ENCODE peak calls at places on chromosome 5, in four cellular contexts. One of them, this sample, is unnamed.

GRCh38 chr5:91059409-91059808 is 323.7 kb downstream of the ARRDC3 start:
- DNase-seq in cardiac fibroblast: peak
- DNase-seq in neuronal stem cell: no peak
- DNase-seq in aorta: no peak
- DNase-seq in this sample: no peak

GRCh38 chr5:150619359-150620230 is 20.9 kb upstream of the SYNPO start:
- DNase-seq in cardiac fibroblast: peak
- DNase-seq in neuronal stem cell: no peak
- DNase-seq in aorta: peak
- DNase-seq in this sample: no peak

GRCh38 chr5:7325975-7326911 is 69.7 kb upstream of the ADCY2 start:
- DNase-seq in cardiac fibroblast: no peak
- DNase-seq in neuronal stem cell: no peak
- DNase-seq in aorta: no peak
- DNase-seq in this sample: no peak

GRCh38 chr5:140965905-140966292 is 377 bp upstream of the PCDHAC2 start:
- DNase-seq in cardiac fibroblast: no peak
- DNase-seq in neuronal stem cell: no peak
- DNase-seq in aorta: no peak
- DNase-seq in this sample: no peak

GRCh38 chr5:134143964-134144941 is 29.8 kb downstream of the TCF7 start:
- DNase-seq in cardiac fibroblast: no peak
- DNase-seq in neuronal stem cell: no peak
- DNase-seq in aorta: peak
- DNase-seq in this sample: no peak

GRCh38 chr5:132459983-132460834 is 30.4 kb downstream of the IRF1 start:
- DNase-seq in cardiac fibroblast: no peak
- DNase-seq in neuronal stem cell: no peak
- DNase-seq in aorta: no peak
- DNase-seq in this sample: no peak

GRCh38 chr5:88117546-88117945 is 151.1 kb downstream of the TMEM161B start:
- DNase-seq in cardiac fibroblast: no peak
- DNase-seq in neuronal stem cell: no peak
- DNase-seq in aorta: no peak
- DNase-seq in this sample: no peak

GRCh38 chr5:10157085-10157669 is 92.5 kb downstream of the ATPSCKMT start:
- DNase-seq in cardiac fibroblast: no peak
- DNase-seq in neuronal stem cell: no peak
- DNase-seq in aorta: no peak
- DNase-seq in this sample: no peak

GRCh38 chr5:133227897-133228296 is 176.1 kb downstream of the HSPA4 start:
- DNase-seq in cardiac fibroblast: no peak
- DNase-seq in neuronal stem cell: no peak
- DNase-seq in aorta: no peak
- DNase-seq in this sample: no peak

GRCh38 chr5:135061001-135061400 is 27.0 kb upstream of the PITX1 start:
- DNase-seq in cardiac fibroblast: no peak
- DNase-seq in neuronal stem cell: no peak
- DNase-seq in aorta: peak
- DNase-seq in this sample: no peak

GRCh38 chr5:176530983-176531901 is 6.0 kb downstream of the RNF44 start:
- DNase-seq in cardiac fibroblast: no peak
- DNase-seq in neuronal stem cell: no peak
- DNase-seq in aorta: peak
- DNase-seq in this sample: no peak

GRCh38 chr5:138065102-138065501 is 18.7 kb upstream of the WNT8A start:
- DNase-seq in cardiac fibroblast: no peak
- DNase-seq in neuronal stem cell: no peak
- DNase-seq in aorta: no peak
- DNase-seq in this sample: no peak

GRCh38 chr5:135019314-135019713 is 14.7 kb downstream of the PITX1 start:
- DNase-seq in cardiac fibroblast: no peak
- DNase-seq in neuronal stem cell: no peak
- DNase-seq in aorta: no peak
- DNase-seq in this sample: no peak

GRCh38 chr5:142726188-142726731 is 40.4 kb upstream of the FGF1 start:
- DNase-seq in cardiac fibroblast: peak
- DNase-seq in neuronal stem cell: no peak
- DNase-seq in aorta: no peak
- DNase-seq in this sample: no peak

GRCh38 chr5:132905938-132906337 is 32.5 kb downstream of the LEAP2 start:
- DNase-seq in cardiac fibroblast: peak
- DNase-seq in neuronal stem cell: no peak
- DNase-seq in aorta: no peak
- DNase-seq in this sample: peak

GRCh38 chr5:114314061-114314460 is 47.8 kb upstream of the KCNN2 start:
- DNase-seq in cardiac fibroblast: no peak
- DNase-seq in neuronal stem cell: no peak
- DNase-seq in aorta: no peak
- DNase-seq in this sample: no peak

GRCh38 chr5:124746916-124747769 is 704 bp upstream of the ZNF608 start:
- DNase-seq in cardiac fibroblast: peak
- DNase-seq in neuronal stem cell: peak
- DNase-seq in aorta: peak
- DNase-seq in this sample: no peak

GRCh38 chr5:76622973-76623596 is at the start of gene F2RL2:
- DNase-seq in cardiac fibroblast: peak
- DNase-seq in neuronal stem cell: peak
- DNase-seq in aorta: no peak
- DNase-seq in this sample: peak

GRCh38 chr5:154220625-154221024 is 30.1 kb downstream of the GALNT10 start:
- DNase-seq in cardiac fibroblast: peak
- DNase-seq in neuronal stem cell: no peak
- DNase-seq in aorta: no peak
- DNase-seq in this sample: no peak

GRCh38 chr5:94409440-94409839 is 209.0 kb downstream of the KIAA0825 start:
- DNase-seq in cardiac fibroblast: no peak
- DNase-seq in neuronal stem cell: no peak
- DNase-seq in aorta: no peak
- DNase-seq in this sample: no peak

GRCh38 chr5:140253985-140254384 is 48.9 kb downstream of the PFDN1 start:
- DNase-seq in cardiac fibroblast: peak
- DNase-seq in neuronal stem cell: no peak
- DNase-seq in aorta: no peak
- DNase-seq in this sample: no peak

GRCh38 chr5:79771387-79771786 is 81.8 kb downstream of the CMYA5 start:
- DNase-seq in cardiac fibroblast: peak
- DNase-seq in neuronal stem cell: no peak
- DNase-seq in aorta: no peak
- DNase-seq in this sample: no peak

GRCh38 chr5:72991394-72991793 is 35.6 kb downstream of the FCHO2 start:
- DNase-seq in cardiac fibroblast: no peak
- DNase-seq in neuronal stem cell: no peak
- DNase-seq in aorta: no peak
- DNase-seq in this sample: peak

GRCh38 chr5:122264610-122265009 is 47.4 kb upstream of the SNCAIP start:
- DNase-seq in cardiac fibroblast: no peak
- DNase-seq in neuronal stem cell: no peak
- DNase-seq in aorta: peak
- DNase-seq in this sample: no peak

GRCh38 chr5:133653602-133653995 is 41.3 kb upstream of the FSTL4 start:
- DNase-seq in cardiac fibroblast: no peak
- DNase-seq in neuronal stem cell: no peak
- DNase-seq in aorta: no peak
- DNase-seq in this sample: no peak

GRCh38 chr5:64156276-64156675 is 9.4 kb upstream of the RNF180 start:
- DNase-seq in cardiac fibroblast: no peak
- DNase-seq in neuronal stem cell: no peak
- DNase-seq in aorta: no peak
- DNase-seq in this sample: no peak

DNA sequence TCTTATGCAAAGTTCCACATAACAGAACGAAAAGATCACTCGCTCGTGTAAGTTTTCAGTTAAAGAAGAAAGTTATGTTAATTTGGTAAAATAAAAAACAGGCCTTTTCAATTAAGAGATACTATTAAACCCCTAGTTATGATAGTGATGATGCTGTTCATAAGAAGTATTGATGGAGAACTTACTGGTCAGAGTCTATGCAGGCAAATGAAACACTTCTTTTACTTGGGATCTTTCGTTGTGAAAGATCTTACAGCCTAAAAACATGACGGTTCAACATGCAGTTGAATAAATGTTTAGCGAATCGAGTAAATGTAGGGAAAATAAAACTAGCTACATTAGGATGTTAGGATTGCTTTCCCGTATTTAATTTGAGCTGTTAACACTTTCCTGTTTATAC is 2.0 kb downstream of the RHOBTB3 start:
- DNase-seq in cardiac fibroblast: no peak
- DNase-seq in neuronal stem cell: no peak
- DNase-seq in aorta: no peak
- DNase-seq in this sample: no peak
- H3K4me3 ChIP-seq in cardiac fibroblast: peak
- H3K4me3 ChIP-seq in neuronal stem cell: peak
- H3K4me3 ChIP-seq in aorta: no peak
- H3K4me3 ChIP-seq in this sample: no peak

DNA sequence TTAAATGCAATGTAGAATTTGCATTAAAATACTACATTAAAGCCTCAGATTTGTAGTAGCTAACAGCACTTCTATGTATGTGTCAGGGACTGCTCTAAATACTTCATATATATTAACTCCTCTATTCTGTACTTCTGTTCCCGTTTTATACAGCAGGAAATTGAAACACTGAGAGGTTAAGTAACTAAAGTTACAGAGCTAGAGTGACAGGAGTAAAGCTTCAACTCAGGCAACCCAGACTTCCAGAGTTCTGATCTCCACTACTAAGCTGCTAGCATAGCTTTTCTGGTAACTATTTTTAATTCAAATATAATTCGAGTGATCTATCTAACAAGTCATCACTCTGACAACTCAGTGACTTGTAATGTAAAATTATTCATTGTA is 605 bp upstream of the APC start:
- DNase-seq in cardiac fibroblast: peak
- DNase-seq in neuronal stem cell: no peak
- DNase-seq in aorta: no peak
- DNase-seq in this sample: no peak
- H3K4me3 ChIP-seq in cardiac fibroblast: peak
- H3K4me3 ChIP-seq in neuronal stem cell: peak
- H3K4me3 ChIP-seq in aorta: peak
- H3K4me3 ChIP-seq in this sample: no peak

DNA sequence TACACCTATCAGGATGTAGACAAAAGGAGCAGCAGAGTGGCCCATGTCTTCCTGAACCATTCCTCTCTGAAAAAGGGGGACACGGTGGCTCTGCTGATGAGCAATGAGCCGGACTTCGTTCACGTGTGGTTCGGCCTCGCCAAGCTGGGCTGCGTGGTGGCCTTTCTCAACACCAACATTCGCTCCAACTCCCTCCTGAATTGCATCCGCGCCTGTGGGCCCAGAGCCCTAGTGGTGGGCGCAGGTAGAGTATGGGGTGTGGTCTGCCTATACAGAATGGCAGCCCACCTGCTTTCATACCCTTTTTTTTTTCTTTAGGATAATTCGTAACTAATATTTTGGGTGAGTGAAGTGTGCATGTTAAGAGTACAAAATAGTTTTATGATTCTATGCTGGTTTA is 1.1 kb downstream of the SLC27A6 start:
- DNase-seq in cardiac fibroblast: no peak
- DNase-seq in neuronal stem cell: no peak
- DNase-seq in aorta: no peak
- DNase-seq in this sample: no peak
- H3K4me3 ChIP-seq in cardiac fibroblast: no peak
- H3K4me3 ChIP-seq in neuronal stem cell: no peak
- H3K4me3 ChIP-seq in aorta: no peak
- H3K4me3 ChIP-seq in this sample: no peak

GRCh38 chr5:151682751-151683331 is 3.9 kb downstream of the SPARC start:
- DNase-seq in cardiac fibroblast: peak
- DNase-seq in neuronal stem cell: no peak
- DNase-seq in aorta: no peak
- DNase-seq in this sample: no peak
- H3K4me3 ChIP-seq in cardiac fibroblast: peak
- H3K4me3 ChIP-seq in neuronal stem cell: no peak
- H3K4me3 ChIP-seq in aorta: peak
- H3K4me3 ChIP-seq in this sample: no peak

GRCh38 chr5:55177078-55177477 is 4.1 kb upstream of the CDC20B start:
- DNase-seq in cardiac fibroblast: no peak
- DNase-seq in neuronal stem cell: no peak
- DNase-seq in aorta: no peak
- DNase-seq in this sample: no peak

GRCh38 chr5:55173696-55174101 is 722 bp upstream of the CDC20B start:
- DNase-seq in cardiac fibroblast: no peak
- DNase-seq in neuronal stem cell: no peak
- DNase-seq in aorta: no peak
- DNase-seq in this sample: no peak

GRCh38 chr5:55172937-55173695 is at the start of gene CDC20B:
- DNase-seq in cardiac fibroblast: peak
- DNase-seq in neuronal stem cell: peak
- DNase-seq in aorta: peak
- DNase-seq in this sample: peak

GRCh38 chr5:55176176-55176818 is 3.3 kb upstream of the CDC20B start:
- DNase-seq in cardiac fibroblast: no peak
- DNase-seq in neuronal stem cell: peak
- DNase-seq in aorta: peak
- DNase-seq in this sample: no peak

GRCh38 chr5:55175781-55176175 is 2.8 kb upstream of the CDC20B start:
- DNase-seq in cardiac fibroblast: no peak
- DNase-seq in neuronal stem cell: no peak
- DNase-seq in aorta: no peak
- DNase-seq in this sample: no peak
- H3K4me3 ChIP-seq in cardiac fibroblast: no peak
- H3K4me3 ChIP-seq in neuronal stem cell: peak
- H3K4me3 ChIP-seq in aorta: no peak
- H3K4me3 ChIP-seq in this sample: no peak

GRCh38 chr5:179080724-179081123 is 20.6 kb downstream of the ZNF354C start:
- DNase-seq in cardiac fibroblast: no peak
- DNase-seq in neuronal stem cell: no peak
- DNase-seq in aorta: no peak
- DNase-seq in this sample: no peak

DNA sequence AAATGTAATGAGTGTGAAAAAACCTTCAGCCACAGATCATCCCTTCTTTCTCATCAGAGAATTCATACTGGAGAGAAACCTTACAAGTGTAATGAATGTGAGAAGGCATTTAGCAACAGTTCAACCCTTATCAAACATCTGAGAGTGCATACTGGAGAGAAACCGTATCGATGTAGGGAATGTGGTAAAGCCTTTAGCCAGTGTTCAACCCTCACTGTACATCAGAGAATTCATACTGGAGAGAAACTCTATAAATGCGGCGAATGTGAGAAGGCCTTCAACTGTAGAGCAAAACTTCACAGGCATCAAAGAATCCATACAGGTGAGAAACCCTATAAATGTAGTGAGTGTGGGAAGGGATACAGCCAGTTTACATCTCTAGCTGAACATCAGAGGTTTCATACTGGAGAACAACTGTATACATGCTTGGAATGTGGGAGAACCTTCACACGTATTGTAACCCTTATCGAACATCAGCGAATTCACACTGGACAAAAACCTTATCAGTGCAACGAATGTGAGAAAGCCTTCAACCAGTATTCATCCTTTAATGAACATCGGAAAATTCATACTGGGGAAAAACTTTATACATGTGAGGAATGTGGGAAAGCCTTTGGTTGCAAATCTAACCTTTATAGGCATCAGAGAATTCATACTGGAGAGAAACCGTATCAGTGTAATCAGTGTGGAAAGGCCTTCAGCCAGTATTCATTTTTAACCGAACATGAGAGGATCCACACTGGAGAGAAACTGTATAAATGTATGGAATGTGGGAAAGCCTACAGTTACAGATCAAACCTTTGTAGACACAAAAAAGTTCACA is 19.2 kb downstream of the ZNF354C start:
- DNase-seq in cardiac fibroblast: peak
- DNase-seq in neuronal stem cell: no peak
- DNase-seq in aorta: no peak
- DNase-seq in this sample: no peak
- H3K4me3 ChIP-seq in cardiac fibroblast: no peak
- H3K4me3 ChIP-seq in neuronal stem cell: no peak
- H3K4me3 ChIP-seq in aorta: no peak
- H3K4me3 ChIP-seq in this sample: no peak

GRCh38 chr5:17743580-17744435 is 109.5 kb downstream of the TAF11L14 start:
- DNase-seq in cardiac fibroblast: peak
- DNase-seq in neuronal stem cell: no peak
- DNase-seq in aorta: no peak
- DNase-seq in this sample: no peak
- H3K4me3 ChIP-seq in cardiac fibroblast: no peak
- H3K4me3 ChIP-seq in neuronal stem cell: no peak
- H3K4me3 ChIP-seq in aorta: peak
- H3K4me3 ChIP-seq in this sample: no peak